ENCODE peak calls at places on chromosomes 16 and 17, in five cellular contexts. B, X, M, S and I are unnamed samples.

GRCh38 chr17:2084129-2084765 is 29.3 kb downstream of the HIC1 start:
- DNase-seq in S (peak; percentile 84), X (no peak), M (peak; percentile 86), B (no peak), I (no peak)

GRCh38 chr16:22653876-22654275 is 143.2 kb downstream of the NPIPB5 start:
- DNase-seq in M (no peak), X (no peak), S (no peak), B (no peak), I (no peak)

GRCh38 chr17:50102164-50102991 is 7.2 kb downstream of the PDK2 start:
- DNase-seq in S (no peak), B (no peak), M (no peak), X (no peak), I (no peak)

GRCh38 chr16:50245417-50246298 is 20.7 kb upstream of the ADCY7 start:
- DNase-seq in S (peak; percentile 71), M (peak; percentile 78), X (no peak), B (peak; percentile 72), I (peak; percentile 30)

GRCh38 chr16:86513471-86514277 is 3.3 kb downstream of the FOXF1 start:
- DNase-seq in M (no peak), X (no peak), S (no peak), B (no peak), I (no peak)

GRCh38 chr16:75433732-75434413 is 570 bp upstream of the CFDP1 start:
- DNase-seq in X (peak; percentile 41), B (no peak), S (peak; percentile 98), M (peak; percentile 96), I (peak; percentile 60)

GRCh38 chr17:38852771-38853291 is 690 bp downstream of the RPL23 start:
- DNase-seq in X (no peak), S (peak; percentile 26), B (no peak), M (no peak), I (peak; percentile 54)

GRCh38 chr16:22162658-22163009 is 328 bp downstream of the SDR42E2 start:
- DNase-seq in B (no peak), X (no peak), M (no peak), S (no peak), I (no peak)

GRCh38 chr16:9680021-9680655 is 502.1 kb downstream of the GRIN2A start:
- DNase-seq in M (no peak), B (no peak), X (no peak), S (no peak), I (no peak)

GRCh38 chr16:88881090-88881580 is 14.7 kb upstream of the PABPN1L start:
- DNase-seq in M (no peak), B (no peak), X (no peak), S (no peak), I (no peak)

GRCh38 chr17:50904522-50905459 is 38.6 kb upstream of the TOB1 start:
- DNase-seq in X (no peak), B (no peak), S (no peak), M (peak; percentile 18), I (no peak)

GRCh38 chr17:37212184-37212583 is 163.6 kb upstream of the C17orf78 start:
- DNase-seq in B (no peak), M (peak; percentile 7), S (peak; percentile 23), X (no peak), I (no peak)

GRCh38 chr16:88759245-88759975 is 25.6 kb downstream of the PIEZO1 start:
- DNase-seq in S (peak; percentile 70), M (no peak), B (peak; percentile 61), X (no peak), I (no peak)

GRCh38 chr16:76614255-76614654 is 337.1 kb downstream of the CNTNAP4 start:
- DNase-seq in X (no peak), M (no peak), S (no peak), B (no peak), I (no peak)

GRCh38 chr16:31087971-31088370 is 772 bp downstream of the PRSS53 start:
- DNase-seq in B (no peak), X (no peak), M (no peak), S (no peak), I (no peak)

GRCh38 chr17:51427259-51428255 is 167.2 kb downstream of the UTP18 start:
- DNase-seq in X (no peak), M (no peak), S (no peak), B (no peak), I (peak; percentile 12)

GRCh38 chr17:78284146-78284545 is 52.7 kb downstream of the TMEM235 start:
- DNase-seq in X (no peak), M (peak; percentile 35), S (peak; percentile 66), B (no peak), I (no peak)

GRCh38 chr17:19347323-19348080 is 15.0 kb downstream of the B9D1 start:
- DNase-seq in S (no peak), B (no peak), M (no peak), X (no peak), I (no peak)

GRCh38 chr16:68786685-68787418 is 49.8 kb downstream of the CDH1 start:
- DNase-seq in X (no peak), S (peak; percentile 41), B (no peak), M (peak; percentile 75), I (no peak)

GRCh38 chr16:15988268-15989013 is 39.0 kb downstream of the ABCC1 start:
- DNase-seq in X (no peak), B (no peak), S (peak; percentile 46), M (peak; percentile 59), I (no peak)

GRCh38 chr16:88440111-88440510 is 13.0 kb upstream of the ZFPM1 start:
- DNase-seq in S (no peak), B (no peak), M (no peak), X (no peak), I (no peak)

GRCh38 chr16:35752012-35752772 is 2292.8 kb downstream of the TP53TG3F start:
- DNase-seq in S (no peak), B (no peak), M (no peak), X (no peak), I (no peak)
- TF ChIP-seq CTCF in S (no peak), B (no peak), M (no peak), X (no peak), I (no peak)

DNA sequence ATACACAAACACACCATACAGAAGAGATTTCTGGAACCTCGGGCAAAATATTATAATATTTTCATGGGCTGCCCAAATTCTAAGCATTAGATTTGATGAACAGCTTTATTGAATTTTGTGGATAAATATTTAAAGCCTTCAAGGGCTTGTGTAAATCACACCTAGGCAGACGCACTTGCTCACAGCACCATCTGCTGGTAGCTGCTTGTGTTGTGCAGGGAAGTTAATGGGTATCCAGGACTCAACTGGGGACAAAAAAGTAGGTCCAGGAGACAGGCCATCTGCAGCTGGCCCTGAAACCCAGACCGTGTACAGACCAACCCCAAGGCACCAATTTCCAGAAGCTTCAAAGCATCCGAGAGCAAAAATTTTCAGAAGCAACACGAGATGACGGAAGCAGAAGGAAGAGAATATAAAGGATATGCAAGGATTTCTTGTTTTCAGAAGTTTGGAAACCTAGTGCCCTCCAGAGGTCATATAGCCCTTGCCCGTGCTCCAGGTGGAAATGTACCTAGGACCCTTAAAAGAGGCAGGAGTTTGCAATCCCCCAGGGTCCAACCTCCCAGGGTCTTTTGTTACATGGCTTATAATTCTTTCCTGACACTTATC is 140.0 kb downstream of the CHD9NB start:
- DNase-seq in M (peak; percentile 25), X (peak; percentile 70), B (peak; percentile 70), S (peak; percentile 66), I (peak; percentile 74)
- TF ChIP-seq CTCF in M (peak; percentile 71), X (peak; percentile 89), B (peak; percentile 86), S (peak; percentile 86), I (peak; percentile 74)

GRCh38 chr16:2507052-2507678 is 6.6 kb upstream of the ATP6V0C start:
- DNase-seq in X (no peak), M (no peak), S (no peak), B (no peak), I (no peak)
- TF ChIP-seq CTCF in X (no peak), M (no peak), S (no peak), B (no peak), I (no peak)

GRCh38 chr17:31527606-31528005 is 136.1 kb downstream of the RAB11FIP4 start:
- DNase-seq in X (no peak), S (no peak), M (peak; percentile 82), B (no peak), I (no peak)
- TF ChIP-seq CTCF in X (no peak), S (no peak), M (peak; percentile 29), B (no peak), I (no peak)

DNA sequence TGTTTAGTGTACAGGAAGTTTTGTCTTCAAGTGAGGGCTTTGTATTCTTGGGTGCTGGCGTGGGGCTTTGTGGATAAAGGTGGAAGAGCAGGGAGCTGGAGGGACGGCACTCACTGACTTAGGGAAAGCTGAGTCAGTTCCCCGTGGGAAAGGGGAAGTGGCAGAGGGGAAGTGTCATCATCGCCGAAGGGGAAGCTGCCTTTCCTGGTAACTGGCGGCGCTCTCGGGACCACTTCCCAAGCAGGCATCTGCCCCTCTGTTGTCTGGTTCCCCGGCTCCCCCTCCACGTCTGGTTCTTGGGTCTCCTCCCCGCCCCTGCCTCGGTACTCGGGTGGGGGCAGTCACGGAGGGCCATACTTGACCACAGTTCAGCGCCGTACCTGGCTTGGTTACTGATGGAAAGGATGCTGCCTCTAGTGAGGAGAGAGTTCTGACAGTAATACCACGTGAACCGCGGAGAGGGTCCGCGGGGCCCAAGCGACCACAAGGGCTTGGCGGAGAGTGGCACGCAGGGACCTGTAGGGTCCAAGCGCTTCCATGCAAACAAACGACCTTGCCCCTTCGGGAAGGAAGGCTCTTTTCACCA is 9.0 kb downstream of the KDM6B start:
- DNase-seq in S (peak; percentile 86), X (no peak), B (no peak), M (peak; percentile 87), I (peak; percentile 58)
- TF ChIP-seq CTCF in S (no peak), X (no peak), B (no peak), M (no peak), I (no peak)

GRCh38 chr17:47315451-47316266 is 8.1 kb upstream of the EFCAB13 start:
- DNase-seq in B (peak; percentile 24), M (peak; percentile 90), X (no peak), S (peak; percentile 98), I (peak; percentile 25)
- TF ChIP-seq CTCF in B (peak; percentile 85), M (peak; percentile 81), X (peak; percentile 91), S (peak; percentile 85), I (peak; percentile 15)

GRCh38 chr16:4936181-4936990 is 562 bp downstream of the PPL start:
- DNase-seq in X (no peak), B (peak; percentile 48), S (peak; percentile 32), M (no peak), I (no peak)
- TF ChIP-seq CTCF in X (no peak), B (no peak), S (peak; percentile 29), M (peak; percentile 4), I (no peak)